ENCODE peak calls at places on chromosomes 13 and 19, in four cellular contexts. E, H, Q and A are unnamed samples.

GRCh38 chr19:53908106-53908932 is 759 bp upstream of the CACNG7 start:
- DNase-seq in E (no peak), H (no peak), Q (peak), A (peak)

GRCh38 chr19:7482584-7483439 is 6.0 kb downstream of the PEX11G start:
- DNase-seq in E (peak), H (peak), Q (no peak), A (peak)

GRCh38 chr19:17236831-17237543 is 8.7 kb downstream of the NR2F6 start:
- DNase-seq in E (no peak), H (no peak), Q (no peak), A (no peak)

GRCh38 chr19:40906512-40906911 is 24.5 kb upstream of the CYP2A7 start:
- DNase-seq in E (no peak), H (no peak), Q (no peak), A (no peak)

GRCh38 chr13:19058566-19058965 is 123.1 kb downstream of the TUBA3C start:
- DNase-seq in E (no peak), H (no peak), Q (no peak), A (no peak)

GRCh38 chr13:24039621-24040475 is 120.7 kb upstream of the SPATA13 start:
- DNase-seq in E (peak), H (no peak), Q (no peak), A (no peak)

GRCh38 chr19:18223860-18224524 is 2.2 kb downstream of the PDE4C start:
- DNase-seq in E (peak), H (peak), Q (peak), A (peak)

GRCh38 chr19:7550169-7550770 is 14.8 kb downstream of the PNPLA6 start:
- DNase-seq in E (no peak), H (no peak), Q (no peak), A (no peak)

GRCh38 chr13:43544011-43544410 is 242.8 kb downstream of the ENOX1 start:
- DNase-seq in E (no peak), H (no peak), Q (no peak), A (peak)

GRCh38 chr13:23678768-23679167 is 108.6 kb downstream of the TNFRSF19 start:
- DNase-seq in E (no peak), H (no peak), Q (no peak), A (no peak)

GRCh38 chr19:19115954-19116353 is 22.3 kb downstream of the TMEM161A start:
- DNase-seq in E (no peak), H (no peak), Q (no peak), A (no peak)

GRCh38 chr13:102586615-102587014 is 10.2 kb upstream of the TPP2 start:
- DNase-seq in E (no peak), H (no peak), Q (no peak), A (peak)

GRCh38 chr19:51549533-51550324 is 18.3 kb upstream of the SIGLEC6 start:
- DNase-seq in E (no peak), H (no peak), Q (no peak), A (no peak)

GRCh38 chr13:96027496-96027895 is 25.7 kb downstream of the UGGT2 start:
- DNase-seq in E (no peak), H (no peak), Q (no peak), A (no peak)

GRCh38 chr13:45105895-45106294 is 14.4 kb upstream of the GTF2F2 start:
- DNase-seq in E (no peak), H (no peak), Q (no peak), A (no peak)

GRCh38 chr13:50052478-50052877 is 37.2 kb downstream of the KCNRG start:
- DNase-seq in E (no peak), H (no peak), Q (no peak), A (no peak)

GRCh38 chr13:28530729-28531194 is 35.8 kb upstream of the FLT1 start:
- DNase-seq in E (no peak), H (no peak), Q (no peak), A (no peak)

GRCh38 chr13:83221256-83221655 is 661.0 kb downstream of the SLITRK1 start:
- DNase-seq in E (no peak), H (no peak), Q (no peak), A (peak)

GRCh38 chr19:17687141-17687856 is 855 bp downstream of the UNC13A start:
- DNase-seq in E (no peak), H (no peak), Q (no peak), A (no peak)

GRCh38 chr19:54136086-54136863 is 1.3 kb upstream of the CNOT3 start:
- DNase-seq in E (no peak), H (no peak), Q (no peak), A (no peak)

GRCh38 chr19:18768997-18769891 is 21.9 kb downstream of the COMP start:
- DNase-seq in E (no peak), H (no peak), Q (no peak), A (no peak)

GRCh38 chr19:4635763-4636135 is 3.6 kb upstream of the TNFAIP8L1 start:
- DNase-seq in E (no peak), H (no peak), Q (no peak), A (no peak)

GRCh38 chr13:94233401-94233800 is 246.1 kb downstream of the DCT start:
- DNase-seq in E (no peak), H (peak), Q (no peak), A (peak)

GRCh38 chr19:2613507-2614295 is 88.8 kb downstream of the GNG7 start:
- DNase-seq in E (peak), H (peak), Q (peak), A (no peak)

GRCh38 chr13:110541526-110541920 is 20.0 kb downstream of the RAB20 start:
- DNase-seq in E (no peak), H (no peak), Q (no peak), A (no peak)

GRCh38 chr13:54934121-54934520 is 1905.5 kb downstream of the OLFM4 start:
- DNase-seq in E (no peak), H (no peak), Q (no peak), A (peak)

GRCh38 chr13:30744686-30745085 is 9.3 kb downstream of the ALOX5AP start:
- DNase-seq in E (no peak), H (no peak), Q (no peak), A (no peak)

GRCh38 chr19:40614595-40615411 is 13.6 kb downstream of the LTBP4 start:
- DNase-seq in E (peak), H (peak), Q (peak), A (peak)

GRCh38 chr13:41960700-41961697 is at the start of gene VWA8:
- DNase-seq in E (peak), H (peak), Q (peak), A (peak)

GRCh38 chr13:110263906-110264305 is 43.1 kb downstream of the COL4A1 start:
- DNase-seq in E (no peak), H (no peak), Q (no peak), A (no peak)

GRCh38 chr13:22073718-22074117 is 402.8 kb downstream of the FGF9 start:
- DNase-seq in E (no peak), H (no peak), Q (no peak), A (no peak)

GRCh38 chr13:84658881-84659661 is 776.8 kb upstream of the SLITRK1 start:
- DNase-seq in E (no peak), H (no peak), Q (no peak), A (no peak)